ENCODE peak calls at places on chromosomes 7 and 10, in nine cellular contexts. M is upper lobe of right lung; L is cardiac muscle cell; V is neuronal stem cell; Q is thoracic aorta; X is naive thymus-derived CD4-positive, alpha-beta T cell; G is heart right ventricle; J is lower lobe of right lung; U is substantia nigra. D is an unnamed sample.

GRCh38 chr10:44921506-44921905 is 10.4 kb downstream of the TMEM72 start:
- DNase-seq in M (no peak), L (no peak), V (no peak), Q (no peak), X (no peak), G (no peak), J (no peak), U (no peak), D (no peak)

GRCh38 chr10:16828731-16829175 is 11.5 kb upstream of the RSU1 start:
- DNase-seq in M (no peak), L (peak; percentile 73), V (no peak), Q (no peak), X (no peak), G (no peak), J (no peak), U (no peak), D (no peak)

GRCh38 chr10:127878474-127879055 is 14.2 kb downstream of the CLRN3 start:
- DNase-seq in M (no peak), L (no peak), V (no peak), Q (no peak), X (no peak), G (no peak), J (no peak), U (peak; percentile 44), D (no peak)

GRCh38 chr7:6180344-6180725 is 92.1 kb downstream of the CYTH3 start:
- DNase-seq in M (no peak), L (no peak), V (no peak), Q (no peak), X (no peak), G (no peak), J (no peak), U (no peak), D (no peak)

GRCh38 chr10:127884501-127884900 is 8.2 kb downstream of the CLRN3 start:
- DNase-seq in M (no peak), L (no peak), V (no peak), Q (no peak), X (no peak), G (no peak), J (no peak), U (no peak), D (no peak)

GRCh38 chr7:24821045-24821853 is 64.0 kb upstream of the GSDME start:
- DNase-seq in M (peak; percentile 71), L (peak; percentile 82), V (no peak), Q (peak; percentile 9), X (peak; percentile 87), G (peak; percentile 20), J (peak; percentile 72), U (no peak), D (peak; percentile 97)

GRCh38 chr7:157359581-157359980 is 22.8 kb downstream of the DNAJB6 start:
- DNase-seq in M (no peak), L (no peak), V (no peak), Q (no peak), X (no peak), G (no peak), J (no peak), U (no peak), D (no peak)

GRCh38 chr7:105614341-105614840 is 33.1 kb upstream of the EFCAB10 start:
- DNase-seq in M (peak; percentile 51), L (no peak), V (no peak), Q (no peak), X (no peak), G (no peak), J (no peak), U (no peak), D (no peak)

GRCh38 chr7:11319491-11320274 is 346.0 kb downstream of the PHF14 start:
- DNase-seq in M (no peak), L (no peak), V (no peak), Q (no peak), X (no peak), G (no peak), J (no peak), U (no peak), D (peak; percentile 82)

GRCh38 chr10:33638891-33639290 is 304.4 kb upstream of the NRP1 start:
- DNase-seq in M (no peak), L (no peak), V (no peak), Q (no peak), X (no peak), G (no peak), J (no peak), U (no peak), D (no peak)

GRCh38 chr7:36289833-36290661 is 99.6 kb upstream of the ANLN start:
- DNase-seq in M (no peak), L (no peak), V (no peak), Q (peak; percentile 47), X (no peak), G (no peak), J (no peak), U (no peak), D (peak; percentile 44)
- H3K27ac ChIP-seq in M (no peak overlapping the region), L (no peak overlapping the region), V (no peak overlapping the region), Q (peak overlapping the region; percentile 96), X (no peak overlapping the region), G (peak overlapping the region; percentile 13), J (no peak overlapping the region), U (peak overlapping the region; percentile 20), D (peak overlapping the region; percentile 46)

GRCh38 chr7:4837041-4837813 is 24.6 kb downstream of the PAPOLB start:
- DNase-seq in M (peak; percentile 60), L (no peak), V (no peak), Q (no peak), X (no peak), G (peak; percentile 54), J (peak; percentile 39), U (no peak), D (no peak)

GRCh38 chr7:4841007-4841784 is 20.6 kb downstream of the PAPOLB start:
- DNase-seq in M (peak; percentile 59), L (no peak), V (no peak), Q (no peak), X (no peak), G (no peak), J (no peak), U (no peak), D (no peak)

GRCh38 chr7:4840097-4840501 is 21.7 kb downstream of the PAPOLB start:
- DNase-seq in M (peak; percentile 50), L (no peak), V (no peak), Q (no peak), X (no peak), G (no peak), J (no peak), U (no peak), D (no peak)

GRCh38 chr7:4837814-4838625 is 23.8 kb downstream of the PAPOLB start:
- DNase-seq in M (peak; percentile 54), L (no peak), V (no peak), Q (no peak), X (no peak), G (peak; percentile 58), J (no peak), U (no peak), D (no peak)

DNA sequence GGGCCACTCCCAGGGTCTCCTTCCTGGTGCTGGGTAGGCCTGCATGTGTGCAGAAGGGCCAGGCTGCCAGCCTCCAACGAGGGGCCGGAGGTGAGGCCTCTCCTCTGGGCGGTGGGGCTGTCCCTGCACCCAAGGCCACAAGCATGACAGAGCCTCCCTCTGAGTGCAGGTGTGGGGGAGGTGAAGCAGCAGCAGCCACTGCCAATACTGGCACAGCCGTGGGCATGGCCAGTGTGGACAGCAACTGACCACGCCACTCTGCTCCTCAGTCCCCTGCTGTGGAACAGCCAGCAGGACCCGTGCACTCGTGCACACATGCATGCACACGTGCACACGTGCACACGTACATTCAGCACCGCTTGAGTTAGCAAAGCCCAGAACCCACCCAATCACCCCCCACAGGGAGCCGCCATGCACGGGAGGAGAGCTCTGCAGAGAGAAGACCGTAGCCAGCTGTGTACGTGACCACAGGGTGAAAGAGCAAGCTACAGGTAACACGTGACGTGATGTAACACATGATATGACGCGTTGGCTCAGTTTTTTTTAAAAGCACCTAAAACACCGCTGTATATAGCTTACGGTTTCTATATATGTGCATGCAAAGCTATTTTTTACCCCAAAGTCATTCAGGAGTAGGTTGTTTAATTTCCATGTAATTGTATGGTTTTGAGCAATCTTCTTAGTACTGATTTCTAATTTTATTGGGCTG is 23.1 kb downstream of the PAPOLB start:
- DNase-seq in M (peak; percentile 44), L (no peak), V (no peak), Q (no peak), X (no peak), G (no peak), J (no peak), U (no peak), D (no peak)
- H3K27ac ChIP-seq in M (no peak overlapping the region), L (no peak overlapping the region), V (no peak overlapping the region), Q (no peak overlapping the region), X (no peak overlapping the region), G (no peak overlapping the region), J (no peak overlapping the region), U (no peak overlapping the region), D (no peak overlapping the region)

DNA sequence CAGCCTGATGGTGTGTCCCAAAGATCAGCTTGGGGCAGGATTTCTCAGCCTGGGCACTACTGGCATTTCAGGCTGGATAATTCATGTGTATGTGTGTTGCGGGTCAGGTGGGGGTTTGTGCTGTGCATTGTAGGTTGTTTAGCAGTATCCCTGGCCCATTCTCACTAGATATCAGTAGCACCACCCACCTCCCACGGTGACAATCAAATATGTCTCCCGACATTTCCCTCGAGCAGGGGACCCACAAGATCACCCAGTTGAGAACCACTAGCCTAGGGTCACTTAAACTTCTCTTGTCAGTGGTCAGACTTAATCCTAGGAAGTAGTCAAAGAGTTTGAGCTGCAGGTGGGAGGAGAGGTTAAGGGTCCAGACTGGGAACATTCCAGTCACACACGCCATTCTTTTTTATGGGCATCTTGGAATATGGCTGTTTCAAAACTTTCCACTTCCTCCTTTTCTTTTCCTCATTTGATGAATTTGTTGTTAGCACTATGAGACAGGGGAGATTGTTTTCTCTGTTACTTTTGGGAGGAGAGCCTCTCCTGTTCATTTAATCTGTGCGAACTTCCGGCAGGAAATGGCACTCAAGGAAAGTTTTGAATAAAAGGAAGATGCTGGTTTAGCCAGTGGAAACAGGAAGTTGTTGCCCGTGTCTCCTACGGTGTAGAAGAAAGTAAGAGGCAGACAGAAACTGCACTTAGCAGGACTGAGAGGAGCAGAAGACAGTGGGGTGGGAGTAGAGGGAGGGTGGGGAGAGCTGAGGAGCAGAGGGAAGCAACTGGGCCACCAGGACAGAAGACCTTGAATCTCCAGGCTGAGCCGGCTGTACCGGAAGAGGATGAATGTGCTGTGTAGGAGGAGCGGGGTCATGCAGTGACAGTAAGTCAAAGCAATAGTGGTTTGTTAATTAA is 17.6 kb upstream of the EXOC6 start:
- DNase-seq in M (no peak), L (no peak), V (no peak), Q (no peak), X (no peak), G (no peak), J (no peak), U (no peak), D (no peak)
- H3K27ac ChIP-seq in M (peak overlapping the region; percentile 59), L (no peak overlapping the region), V (no peak overlapping the region), Q (no peak overlapping the region), X (no peak overlapping the region), G (peak overlapping the region; percentile 14), J (peak overlapping the region; percentile 57), U (no peak overlapping the region), D (no peak overlapping the region)

DNA sequence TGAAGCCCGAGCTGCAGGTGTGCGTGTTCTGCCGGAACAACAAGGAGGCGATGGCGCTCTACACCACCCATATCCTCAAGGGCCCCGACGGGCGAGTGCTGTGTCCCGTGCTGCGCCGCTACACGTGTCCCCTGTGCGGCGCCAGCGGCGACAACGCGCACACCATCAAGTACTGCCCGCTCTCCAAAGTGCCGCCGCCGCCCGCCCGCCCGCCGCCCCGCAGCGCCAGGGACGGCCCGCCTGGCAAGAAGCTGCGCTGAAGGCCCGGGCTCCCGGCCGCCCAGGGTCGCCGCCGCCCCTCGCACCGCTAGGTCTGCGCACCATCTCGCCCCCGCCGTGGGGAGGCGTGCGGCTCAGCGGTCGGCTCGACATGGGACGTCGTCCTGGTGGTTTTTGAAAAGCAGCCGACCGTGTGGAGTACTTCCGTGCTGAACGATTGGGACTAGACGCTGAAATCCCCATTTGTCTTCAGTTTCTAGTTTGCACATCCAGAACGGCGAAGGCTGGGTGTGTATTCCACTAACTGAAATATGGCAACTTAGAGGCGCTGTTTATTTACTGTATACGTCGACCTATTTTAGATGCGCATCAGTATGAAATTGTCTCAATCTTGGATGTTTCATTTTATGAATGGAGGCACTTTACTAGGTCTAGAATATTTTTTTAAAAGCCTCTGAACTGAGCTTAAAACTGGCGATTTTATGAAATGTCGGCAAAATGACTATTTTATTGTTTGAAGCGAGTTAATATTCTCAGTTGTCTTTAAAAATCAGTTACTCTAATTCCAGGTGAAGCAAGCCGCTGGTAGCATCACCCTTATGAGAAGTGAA is 1.1 kb downstream of the NANOS1 start:
- DNase-seq in M (peak; percentile 80), L (peak; percentile 57), V (peak; percentile 63), Q (no peak), X (peak; percentile 32), G (peak; percentile 49), J (peak; percentile 66), U (peak; percentile 11), D (no peak)
- H3K27ac ChIP-seq in M (no peak overlapping the region), L (no peak overlapping the region), V (no peak overlapping the region), Q (no peak overlapping the region), X (no peak overlapping the region), G (no peak overlapping the region), J (no peak overlapping the region), U (no peak overlapping the region), D (no peak overlapping the region)